ENCODE peak calls at places on chromosome 21, in six cellular contexts. F, D, K, E, V and C are unnamed samples. For H3K4me1, the result is how much of the 10 kb centered on the place peaks cover.

GRCh38 chr21:35436899-35437298 is 387.8 kb upstream of the RUNX1 start:
- DNase-seq in V (no peak), K (no peak), F (no peak), E (no peak), D (no peak), C (no peak)

GRCh38 chr21:42103843-42104242 is 32.7 kb downstream of the UMODL1 start:
- DNase-seq in V (no peak), F (no peak), E (no peak), K (no peak), D (no peak), C (no peak)

GRCh38 chr21:17636711-17637110 is 24.0 kb upstream of the BTG3 start:
- DNase-seq in D (no peak), V (no peak), F (no peak), E (no peak), K (no peak), C (no peak)

GRCh38 chr21:17732306-17732705 is 86.8 kb downstream of the C21orf91 start:
- DNase-seq in D (no peak), F (no peak), E (no peak), V (no peak), K (no peak), C (no peak)

GRCh38 chr21:42056468-42056867 is 14.6 kb upstream of the UMODL1 start:
- DNase-seq in K (no peak), F (no peak), D (no peak), V (no peak), E (peak), C (no peak)

GRCh38 chr21:35052786-35053185 is 3.7 kb upstream of the RUNX1 start:
- DNase-seq in F (no peak), K (no peak), D (no peak), E (no peak), V (no peak), C (no peak)

GRCh38 chr21:35399706-35400105 is 350.6 kb upstream of the RUNX1 start:
- DNase-seq in V (no peak), D (no peak), E (no peak), K (no peak), F (no peak), C (no peak)

GRCh38 chr21:25493722-25494121 is 113.6 kb downstream of the MRPL39 start:
- DNase-seq in D (no peak), V (no peak), F (no peak), E (no peak), K (no peak), C (no peak)

GRCh38 chr21:25759573-25759972 is 24.8 kb downstream of the GABPA start:
- DNase-seq in F (no peak), V (no peak), D (no peak), K (no peak), E (no peak), C (no peak)

GRCh38 chr21:46661211-46661625 is 25.7 kb downstream of the PRMT2 start:
- DNase-seq in V (no peak), K (peak), F (peak), E (no peak), D (peak), C (no peak)

GRCh38 chr21:30340714-30341573 is 3.5 kb upstream of the KRTAP27-1 start:
- DNase-seq in K (no peak), V (no peak), E (no peak), D (peak), F (no peak), C (no peak)

GRCh38 chr21:40871099-40871498 is 24.1 kb upstream of the DSCAM start:
- DNase-seq in E (no peak), F (no peak), D (no peak), V (no peak), K (no peak), C (no peak)

GRCh38 chr21:15309721-15310120 is 244.9 kb upstream of the NRIP1 start:
- DNase-seq in K (peak), D (no peak), F (no peak), E (no peak), V (no peak), C (no peak)

GRCh38 chr21:21547368-21547953 is 549.3 kb downstream of the NCAM2 start:
- DNase-seq in F (no peak), D (no peak), E (no peak), K (no peak), V (no peak), C (no peak)

GRCh38 chr21:46555678-46556077 is 49.2 kb downstream of the S100B start:
- DNase-seq in K (no peak), D (no peak), V (no peak), E (no peak), F (peak), C (no peak)

GRCh38 chr21:34923202-34923601 is 125.9 kb downstream of the RUNX1 start:
- DNase-seq in E (no peak), V (no peak), K (no peak), D (no peak), F (no peak), C (no peak)

GRCh38 chr21:30408782-30409494 is 13.1 kb downstream of the KRTAP13-1 start:
- DNase-seq in F (peak), V (peak), D (peak), E (no peak), K (no peak), C (no peak)

GRCh38 chr21:42616366-42617340 is 36.8 kb upstream of the PDE9A start:
- DNase-seq in D (no peak), E (peak), K (no peak), V (no peak), F (no peak), C (no peak)

GRCh38 chr21:15015622-15016471 is 49.0 kb downstream of the NRIP1 start:
- DNase-seq in K (no peak), D (no peak), F (no peak), E (no peak), V (no peak), C (no peak)

DNA sequence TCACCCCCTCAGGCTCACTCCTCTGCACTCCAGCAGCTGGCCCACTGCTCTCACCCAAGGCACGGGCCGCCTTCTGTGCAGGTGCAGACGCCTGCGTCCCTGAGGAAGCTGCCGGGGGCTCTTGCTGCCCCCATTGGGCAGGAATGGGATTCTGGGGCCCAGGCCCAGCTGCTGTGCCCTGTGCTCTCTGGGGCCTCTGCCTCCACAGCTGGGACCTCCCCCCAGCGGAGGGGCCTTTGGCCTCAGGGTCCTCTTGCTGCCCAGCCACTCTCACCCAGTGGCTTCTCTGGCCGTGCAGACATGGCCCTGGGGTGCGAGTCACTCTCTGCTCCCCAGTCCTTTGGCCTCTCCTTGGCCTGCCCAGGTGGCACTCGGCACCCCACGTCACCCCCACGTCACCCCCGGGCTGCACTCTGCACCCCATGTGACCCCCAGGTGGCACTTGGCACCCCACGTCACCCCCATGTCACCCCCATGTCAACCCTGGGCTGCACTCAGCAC is 19.1 kb upstream of the LRRC3 start:
- DNase-seq in K (peak), D (no peak), V (peak), F (no peak), E (peak), C (no peak)
- H3K4me3 ChIP-seq in K (no peak), D (no peak), V (no peak), F (no peak), E (no peak), C (no peak)

DNA sequence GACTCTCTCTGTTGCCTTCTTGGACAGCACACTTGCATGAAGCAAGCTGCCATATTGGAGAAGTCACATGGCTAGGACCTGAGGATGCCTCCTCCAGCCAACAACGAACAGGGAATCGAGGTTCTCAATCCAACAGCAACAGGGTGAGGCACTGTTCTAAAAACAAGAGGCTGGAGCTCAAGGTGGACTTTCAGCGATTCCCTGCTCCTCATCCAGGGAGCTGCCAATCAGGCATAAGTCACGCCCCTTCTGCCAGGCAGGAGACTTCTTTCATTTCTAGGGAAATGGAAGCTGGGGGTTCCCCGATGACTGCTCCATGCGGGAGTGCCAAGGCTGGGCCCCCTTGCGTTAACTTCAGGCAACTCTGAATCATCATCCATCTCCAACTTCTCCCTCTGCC is 22.7 kb upstream of the IFNAR1 start:
- DNase-seq in D (no peak), K (no peak), E (no peak), F (no peak), V (no peak), C (no peak)
- H3K4me1 ChIP-seq in D (under half), K (under half), E (half or more), F (under half), V (under half), C (under half)

GRCh38 chr21:33214056-33214455 is 15.7 kb upstream of the IFNAR2 start:
- DNase-seq in E (no peak), V (no peak), D (no peak), F (no peak), K (no peak), C (no peak)

GRCh38 chr21:33219961-33220360 is 9.8 kb upstream of the IFNAR2 start:
- DNase-seq in V (no peak), E (no peak), K (no peak), D (no peak), F (no peak), C (no peak)

GRCh38 chr21:33212159-33212851 is 17.4 kb upstream of the IFNAR2 start:
- DNase-seq in F (no peak), E (no peak), D (no peak), K (no peak), V (no peak), C (no peak)

GRCh38 chr21:33219300-33219699 is 10.4 kb upstream of the IFNAR2 start:
- DNase-seq in F (no peak), V (no peak), K (no peak), E (no peak), D (no peak), C (no peak)

GRCh38 chr21:33217168-33217567 is 12.6 kb upstream of the IFNAR2 start:
- DNase-seq in V (no peak), K (no peak), F (no peak), D (no peak), E (no peak), C (no peak)
- H3K27ac ChIP-seq in V (no peak), K (no peak), F (no peak), D (no peak), E (no peak), C (no peak)

DNA sequence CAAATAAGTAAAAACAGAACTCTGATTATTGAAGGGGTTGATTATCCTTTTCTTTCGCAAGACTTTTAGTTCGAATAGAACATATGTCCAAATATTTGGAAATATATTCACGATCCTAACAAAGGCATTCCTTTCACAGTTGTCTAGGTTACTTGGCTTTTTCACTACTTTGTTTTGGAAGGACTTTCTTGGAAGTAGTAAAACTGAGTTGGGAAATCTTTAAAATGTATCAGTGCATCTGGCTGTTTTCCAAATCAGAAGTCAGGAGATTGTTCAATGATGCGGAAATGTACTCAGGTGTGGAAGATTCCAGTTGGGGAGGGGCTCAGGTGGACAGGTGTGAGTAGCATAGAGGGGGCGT is 67.1 kb downstream of the SH3BGR start:
- DNase-seq in D (no peak), V (no peak), K (no peak), E (no peak), F (no peak), C (no peak)
- H3K4me3 ChIP-seq in D (no peak), V (no peak), K (no peak), E (no peak), F (no peak), C (no peak)

GRCh38 chr21:38503588-38503987 is 5.3 kb upstream of the ERG start:
- DNase-seq in V (no peak), F (no peak), E (no peak), K (no peak), D (no peak), C (no peak)

GRCh38 chr21:38504056-38504455 is 5.8 kb upstream of the ERG start:
- DNase-seq in V (no peak), F (no peak), D (no peak), K (no peak), E (no peak), C (no peak)

GRCh38 chr21:38507374-38507942 is 9.2 kb upstream of the ERG start:
- DNase-seq in E (no peak), D (no peak), V (no peak), F (no peak), K (no peak), C (no peak)

GRCh38 chr21:38506606-38507331 is 8.5 kb upstream of the ERG start:
- DNase-seq in E (no peak), V (no peak), K (no peak), F (no peak), D (no peak), C (no peak)

GRCh38 chr21:38505654-38506523 is 7.6 kb upstream of the ERG start:
- DNase-seq in E (no peak), K (no peak), D (peak), V (no peak), F (no peak), C (no peak)
- H3K4me1 ChIP-seq in E (under half), K (under half), D (under half), V (under half), F (under half), C (under half)

DNA sequence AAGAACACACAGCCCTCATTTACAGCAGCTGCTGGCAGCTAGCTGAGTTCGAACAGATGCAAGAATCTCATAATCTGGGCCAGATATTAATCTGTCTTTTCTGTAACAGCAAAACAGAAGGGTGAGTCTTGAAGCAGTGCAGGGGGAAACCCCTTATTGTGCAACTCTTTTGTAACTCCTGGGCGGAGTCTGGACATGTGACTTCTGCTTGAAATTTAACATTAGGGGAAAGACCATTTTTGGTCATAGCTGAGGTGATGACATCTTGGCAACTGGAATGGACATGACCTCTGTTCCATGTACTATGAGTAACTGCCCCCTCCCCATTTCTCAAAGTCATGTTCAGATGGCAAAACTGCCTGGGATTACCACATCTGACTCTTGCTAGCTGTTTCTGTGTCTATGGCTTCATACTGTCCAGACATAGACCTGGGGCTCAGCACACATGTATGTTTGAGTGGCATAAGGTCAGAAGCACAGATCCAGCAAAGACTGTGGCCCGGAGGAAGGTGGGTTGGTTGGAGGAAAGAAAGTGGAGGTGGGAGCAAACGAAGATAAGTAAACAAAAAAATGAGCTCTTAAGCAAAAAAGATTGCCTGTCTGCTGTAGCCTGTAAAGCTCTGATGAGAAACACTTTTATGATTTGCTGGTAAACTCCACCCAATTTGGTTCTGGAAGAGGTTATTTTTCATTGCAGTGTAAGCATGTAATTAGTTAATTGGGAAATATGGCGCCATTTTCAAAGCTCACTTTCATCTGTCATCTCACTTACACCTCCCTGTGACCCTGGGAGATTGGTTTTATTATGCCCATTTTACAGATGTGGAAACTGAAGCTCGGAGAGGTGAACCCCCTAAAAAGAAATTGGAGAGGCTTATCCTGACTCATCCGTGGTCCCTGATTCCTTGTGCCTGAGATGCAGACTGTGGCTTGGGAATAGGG is 26.1 kb downstream of the ETS2 start:
- DNase-seq in F (peak), V (no peak), E (no peak), K (peak), D (no peak), C (peak)
- H3K27ac ChIP-seq in F (no peak), V (peak), E (peak), K (peak), D (no peak), C (no peak)

GRCh38 chr21:29192999-29193563 is 62.6 kb downstream of the MAP3K7CL start:
- DNase-seq in E (no peak), K (no peak), F (no peak), V (no peak), D (no peak), C (no peak)
- H3K4me3 ChIP-seq in E (no peak), K (peak), F (no peak), V (peak), D (no peak), C (no peak)

GRCh38 chr21:45154511-45155508 is 80.4 kb downstream of the ADARB1 start:
- DNase-seq in D (no peak), E (no peak), F (no peak), V (no peak), K (peak), C (peak)

GRCh38 chr21:45151484-45152115 is 77.2 kb downstream of the ADARB1 start:
- DNase-seq in F (no peak), V (no peak), E (no peak), K (peak), D (no peak), C (no peak)

GRCh38 chr21:45152265-45152746 is 77.9 kb downstream of the ADARB1 start:
- DNase-seq in D (no peak), V (no peak), E (peak), K (peak), F (no peak), C (no peak)

GRCh38 chr21:45155910-45156309 is 81.5 kb downstream of the ADARB1 start:
- DNase-seq in K (peak), D (no peak), E (no peak), V (no peak), F (no peak), C (no peak)

DNA sequence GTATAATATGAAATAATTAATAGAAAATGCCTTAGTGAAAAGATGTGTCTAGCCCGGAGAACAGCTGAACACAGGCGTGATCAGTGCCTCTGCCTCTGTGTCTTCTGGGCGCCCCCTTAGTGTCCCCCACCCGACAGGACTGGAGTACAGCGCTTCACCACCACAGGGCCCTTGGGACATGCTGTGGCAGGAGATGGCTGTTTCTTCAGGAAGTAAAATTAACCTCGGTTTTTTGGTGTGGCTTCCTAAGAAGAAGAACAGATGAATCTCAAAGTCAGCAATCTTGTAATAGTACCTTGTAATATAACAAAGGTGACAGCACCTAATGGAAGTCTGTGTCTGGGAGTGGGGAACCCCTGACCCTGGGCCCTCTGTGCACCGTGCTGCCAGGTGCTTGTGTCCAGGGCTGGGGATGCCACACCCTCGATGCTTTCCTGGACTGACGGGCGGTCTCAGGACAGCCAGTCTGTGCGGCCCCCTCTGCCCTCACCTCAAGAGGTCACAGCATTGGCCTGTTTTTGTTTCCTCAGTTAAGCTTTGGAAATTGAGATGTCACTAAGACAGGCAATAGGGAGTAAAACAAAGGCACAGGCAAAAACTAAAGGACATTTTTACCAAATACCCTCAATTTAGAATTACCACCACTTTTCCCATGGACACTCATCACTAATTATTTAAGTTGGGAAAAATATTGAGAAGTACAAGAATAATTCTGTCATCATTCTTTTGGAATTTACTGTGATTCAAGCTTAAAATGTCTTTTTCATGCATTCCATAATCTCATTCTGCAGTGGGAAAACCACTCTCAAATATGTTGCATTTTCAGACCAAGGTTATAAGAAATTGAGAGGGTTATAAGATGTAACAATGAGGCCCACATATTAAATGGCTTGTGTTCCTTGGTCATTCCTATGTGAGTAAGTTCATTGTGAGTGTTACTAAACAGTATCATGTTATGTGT is 79.3 kb downstream of the ADARB1 start:
- DNase-seq in D (no peak), K (peak), F (no peak), V (no peak), E (no peak), C (no peak)
- H3K4me1 ChIP-seq in D (under half), K (under half), F (under half), V (under half), E (under half), C (under half)